ENCODE peak calls at places on chromosomes 4 and X, in seven cellular contexts. Q is mesenchymal stem cell, W is IMR-90, F is neuronal stem cell, C is H9, Y is H1, I is trophoblast cell. T is an unnamed sample. For H3K79me1, the result is how much of the 10 kb centered on the place peaks cover.

GRCh38 chr4:25343671-25344070 is 31.1 kb downstream of the ZCCHC4 start:
- DNase-seq in W (peak), C (no peak), Y (no peak), F (no peak), Q (no peak), I (no peak), T (no peak)

GRCh38 chr4:48546336-48546735 is 56.3 kb downstream of the ZAR1 start:
- DNase-seq in C (no peak), W (peak), Q (peak), I (peak), Y (no peak), F (peak), T (peak)

GRCh38 chr4:26069218-26069617 is 155.2 kb downstream of the SMIM20 start:
- DNase-seq in F (peak), C (peak), I (peak), Q (no peak), Y (no peak), W (peak), T (peak)

GRCh38 chr4:104128850-104129213 is 365.9 kb downstream of the CXXC4 start:
- DNase-seq in I (no peak), Q (peak), F (no peak), W (no peak), Y (no peak), C (no peak), T (peak)

GRCh38 chrX:23334871-23335599 is 386 bp downstream of the PTCHD1 start:
- DNase-seq in Y (no peak), C (peak), Q (no peak), W (no peak), I (no peak), F (no peak), T (peak)

GRCh38 chr4:109302366-109303140 is at the start of gene COL25A1:
- DNase-seq in C (peak), Y (peak), Q (peak), F (peak), W (peak), I (peak), T (peak)

GRCh38 chr4:3497095-3497494 is 34.0 kb downstream of the DOK7 start:
- DNase-seq in Q (no peak), C (no peak), I (no peak), Y (no peak), W (no peak), F (no peak), T (no peak)

GRCh38 chrX:110449312-110449711 is 90.7 kb downstream of the RTL9 start:
- DNase-seq in C (no peak), Q (no peak), I (no peak), F (no peak), W (no peak), Y (no peak), T (no peak)

GRCh38 chr4:170691168-170691567 is 601.4 kb upstream of the AADAT start:
- DNase-seq in C (no peak), W (no peak), I (no peak), Y (no peak), Q (no peak), F (no peak), T (no peak)

GRCh38 chr4:2820216-2820982 is 23.2 kb upstream of the ADD1 start:
- DNase-seq in F (no peak), W (no peak), C (no peak), Y (no peak), I (no peak), Q (no peak), T (no peak)

GRCh38 chr4:6747690-6748068 is 31.7 kb downstream of the BLOC1S4 start:
- DNase-seq in I (no peak), W (no peak), C (no peak), Y (no peak), Q (no peak), F (no peak), T (no peak)

GRCh38 chr4:33658971-33659370 is 2585.3 kb downstream of the ARAP2 start:
- DNase-seq in I (no peak), Q (no peak), F (no peak), Y (no peak), C (no peak), W (no peak), T (no peak)

GRCh38 chrX:124354648-124355047 is 8.3 kb downstream of the SH2D1A start:
- DNase-seq in Q (no peak), F (no peak), W (no peak), I (no peak), C (no peak), Y (no peak), T (no peak)

GRCh38 chr4:3251691-3252479 is 2.9 kb downstream of the MSANTD1 start:
- DNase-seq in C (peak), Q (no peak), W (no peak), F (no peak), Y (no peak), I (no peak), T (no peak)

GRCh38 chrX:123959281-123960063 is 2.0 kb upstream of the STAG2 start:
- DNase-seq in F (peak), W (no peak), Q (peak), I (peak), Y (no peak), C (no peak), T (peak)

GRCh38 chr4:75107703-75108612 is 175.0 kb downstream of the PARM1 start:
- DNase-seq in Y (no peak), F (no peak), Q (peak), C (no peak), W (no peak), I (no peak), T (no peak)

GRCh38 chr4:158197194-158197593 is 13.1 kb upstream of the TMEM144 start:
- DNase-seq in F (no peak), Q (no peak), Y (no peak), W (no peak), I (no peak), C (no peak), T (no peak)

GRCh38 chrX:147637190-147637589 is 274.5 kb upstream of the FMR1 start:
- DNase-seq in W (no peak), Q (no peak), C (no peak), F (no peak), Y (no peak), I (no peak), T (no peak)

GRCh38 chr4:137124278-137124932 is 407.9 kb downstream of the PCDH18 start:
- DNase-seq in I (peak), Q (peak), Y (no peak), W (peak), C (no peak), F (peak), T (peak)

GRCh38 chrX:132272826-132273225 is 53.6 kb upstream of the RAP2C start:
- DNase-seq in I (no peak), F (no peak), C (no peak), W (peak), Y (no peak), Q (peak), T (no peak)

GRCh38 chr4:77146426-77147399 is 10.3 kb upstream of the CCNG2 start:
- DNase-seq in F (no peak), Y (no peak), W (no peak), C (no peak), Q (peak), I (peak), T (peak)

GRCh38 chrX:24426340-24426913 is 38.7 kb upstream of the PDK3 start:
- DNase-seq in W (peak), Y (no peak), Q (no peak), F (no peak), C (no peak), I (peak), T (peak)

GRCh38 chr4:40316333-40316781 is 18.8 kb upstream of the CHRNA9 start:
- DNase-seq in I (peak), W (peak), C (no peak), Q (peak), Y (no peak), F (no peak), T (no peak)

GRCh38 chr4:119093042-119093827 is 42.4 kb upstream of the MYOZ2 start:
- DNase-seq in Y (no peak), Q (peak), I (peak), C (no peak), W (peak), F (no peak), T (no peak)

GRCh38 chr4:57405359-57405758 is 295.2 kb upstream of the IGFBP7 start:
- DNase-seq in F (no peak), Q (no peak), C (no peak), Y (no peak), I (peak), W (no peak), T (no peak)

GRCh38 chr4:102543030-102543505 is 41.9 kb downstream of the NFKB1 start:
- DNase-seq in C (no peak), Q (no peak), Y (no peak), W (no peak), I (no peak), F (no peak), T (no peak)

GRCh38 chrX:120617996-120618630 is 11.7 kb downstream of the C1GALT1C1 start:
- DNase-seq in W (no peak), Q (no peak), C (no peak), Y (no peak), I (no peak), F (no peak), T (no peak)

GRCh38 chrX:30865020-30865419 is 24.0 kb downstream of the TAB3 start:
- DNase-seq in Q (peak), W (no peak), F (no peak), C (peak), Y (no peak), I (peak), T (peak)

GRCh38 chrX:78029663-78030062 is 60.2 kb upstream of the PGAM4 start:
- DNase-seq in F (peak), W (peak), I (peak), Q (no peak), C (no peak), Y (no peak), T (peak)

GRCh38 chr4:8646296-8647093 is 53.9 kb downstream of the CPZ start:
- DNase-seq in Y (no peak), F (peak), I (no peak), Q (no peak), W (no peak), C (no peak), T (no peak)

GRCh38 chr4:60729194-60729593 is 470.9 kb upstream of the ADGRL3 start:
- DNase-seq in Y (no peak), I (no peak), Q (no peak), C (no peak), W (peak), F (no peak), T (no peak)

GRCh38 chrX:114906978-114907510 is 110.4 kb downstream of the IL13RA2 start:
- DNase-seq in F (no peak), I (no peak), C (peak), Y (peak), W (no peak), Q (no peak), T (no peak)

GRCh38 chr4:102338405-102338804 is 6.9 kb downstream of the SLC39A8 start:
- DNase-seq in W (no peak), C (no peak), F (no peak), I (peak), Q (no peak), Y (no peak), T (no peak)

GRCh38 chr4:131063878-131064277 is 1967.9 kb downstream of the C4orf33 start:
- DNase-seq in Q (no peak), I (no peak), C (no peak), W (no peak), Y (no peak), F (no peak), T (no peak)

GRCh38 chr4:147547314-147548056 is 66.6 kb downstream of the EDNRA start:
- DNase-seq in W (peak), I (peak), Y (no peak), F (no peak), Q (peak), C (no peak), T (no peak)

GRCh38 chrX:53242310-53242709 is 17.3 kb upstream of the KDM5C start:
- DNase-seq in W (no peak), Q (no peak), C (no peak), Y (no peak), F (no peak), I (no peak), T (no peak)
- H2AK5ac ChIP-seq in W (no peak), Q (no peak), C (no peak), Y (no peak), F (no peak), I (no peak), T (no peak)

GRCh38 chrX:47817897-47818296 is 18.8 kb upstream of the ZNF81 start:
- DNase-seq in Y (no peak), Q (no peak), C (no peak), F (no peak), I (no peak), W (no peak), T (no peak)
- H3K4ac ChIP-seq in Y (no peak), Q (no peak), C (no peak), F (no peak), I (no peak), W (no peak), T (no peak)

GRCh38 chr4:85555210-85555609 is 80.3 kb downstream of the ARHGAP24 start:
- DNase-seq in W (no peak), F (no peak), I (no peak), Q (no peak), Y (no peak), C (no peak), T (no peak)

GRCh38 chr4:85556293-85556692 is 81.3 kb downstream of the ARHGAP24 start:
- DNase-seq in C (no peak), Q (no peak), W (no peak), Y (no peak), I (no peak), F (no peak), T (no peak)

DNA sequence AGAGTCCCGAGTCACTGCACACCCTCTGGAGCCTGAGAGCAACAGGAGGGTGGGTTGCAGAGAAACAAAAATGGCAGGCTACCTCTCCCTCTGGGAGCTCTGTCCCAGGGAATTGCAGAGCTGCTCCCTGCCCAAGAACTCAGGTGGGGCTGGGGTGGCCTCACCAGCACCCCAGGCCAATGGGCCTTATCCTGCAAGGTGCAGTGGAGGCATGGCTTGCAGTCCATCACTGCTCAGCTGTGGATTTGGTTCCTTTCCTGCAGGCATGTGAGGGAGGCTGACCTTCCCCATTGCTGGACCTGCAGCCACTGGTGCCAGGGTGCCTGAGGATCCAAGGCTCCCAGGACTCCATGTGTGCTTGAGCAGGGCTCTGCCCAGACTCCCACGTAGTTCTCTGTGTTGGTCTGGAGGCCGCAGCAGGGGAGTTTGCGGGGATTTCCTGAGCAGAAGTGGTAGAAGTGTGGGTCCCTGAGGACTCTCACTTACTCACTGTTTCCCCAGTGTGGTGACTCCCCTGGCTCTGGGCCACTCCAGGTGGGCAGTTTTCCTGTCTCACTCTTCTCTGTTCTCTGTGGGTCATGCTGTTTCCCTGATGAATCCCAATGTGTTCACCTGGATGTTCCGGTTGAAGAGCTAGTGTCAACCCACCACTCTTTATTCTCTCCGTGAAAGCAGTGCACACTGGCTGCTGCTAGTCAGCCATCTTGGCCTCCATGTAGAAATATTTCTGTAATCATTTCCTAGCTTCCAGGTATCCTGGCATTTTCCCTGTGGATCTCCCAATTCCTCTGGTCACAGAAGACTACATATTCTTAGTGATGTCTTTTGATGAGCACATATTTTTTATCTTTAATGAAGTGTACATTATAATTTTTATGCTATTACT is 82.3 kb downstream of the ARHGAP24 start:
- DNase-seq in F (no peak), C (no peak), I (no peak), Q (no peak), W (no peak), Y (no peak), T (no peak)
- H3K79me1 ChIP-seq in F (under half), C (under half), I (under half), Q (under half), W (under half), Y (under half), T (under half)

GRCh38 chr4:46441116-46441859 is 51.4 kb upstream of the GABRA2 start:
- DNase-seq in I (no peak), Y (no peak), C (no peak), F (no peak), Q (peak), W (peak), T (no peak)

GRCh38 chr4:46445689-46446339 is 55.9 kb upstream of the GABRA2 start:
- DNase-seq in F (no peak), W (peak), C (no peak), Q (peak), Y (no peak), I (no peak), T (no peak)

GRCh38 chr4:46444318-46444717 is 54.4 kb upstream of the GABRA2 start:
- DNase-seq in Y (no peak), Q (peak), W (peak), C (no peak), F (no peak), I (no peak), T (no peak)

DNA sequence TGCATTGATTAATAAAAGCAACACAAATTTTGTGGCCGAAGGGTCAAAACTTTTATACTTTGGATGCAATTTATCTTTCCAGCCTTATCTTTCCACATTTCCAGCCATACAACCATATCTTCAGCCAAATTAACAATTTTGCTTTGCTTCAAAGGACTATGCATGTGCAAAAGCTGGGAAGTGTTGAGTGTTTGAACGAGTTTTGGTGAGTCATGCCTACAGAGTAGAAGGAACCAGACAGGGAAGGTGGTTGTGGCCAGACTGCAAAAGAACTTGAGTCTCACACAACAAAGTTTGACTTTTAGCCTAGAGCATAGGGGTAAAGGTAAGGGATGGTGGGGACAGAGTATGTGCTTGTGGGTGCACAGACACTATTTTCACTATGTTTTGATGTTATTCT is 53.0 kb upstream of the GABRA2 start:
- DNase-seq in F (no peak), Y (no peak), I (no peak), Q (peak), W (peak), C (no peak), T (peak)
- H2AK5ac ChIP-seq in F (no peak), Y (no peak), I (no peak), Q (no peak), W (no peak), C (no peak), T (no peak)